ENCODE peak calls at places on chromosome 21, in six cellular contexts. One of them, this sample, is unnamed.

GRCh38 chr21:29829514-29830255 is 110.1 kb downstream of the GRIK1 start:
- DNase-seq in EL: no peak
- DNase-seq in NCI-H2081: no peak
- DNase-seq in GM04503: no peak
- DNase-seq in HT1080: peak
- DNase-seq in osteocyte: no peak
- DNase-seq in this sample: peak

GRCh38 chr21:34974162-34974981 is 74.7 kb downstream of the RUNX1 start:
- DNase-seq in EL: no peak
- DNase-seq in NCI-H2081: no peak
- DNase-seq in GM04503: no peak
- DNase-seq in HT1080: no peak
- DNase-seq in osteocyte: no peak
- DNase-seq in this sample: peak

GRCh38 chr21:16324630-16325029 is 594.8 kb downstream of the USP25 start:
- DNase-seq in EL: no peak
- DNase-seq in NCI-H2081: no peak
- DNase-seq in GM04503: no peak
- DNase-seq in HT1080: no peak
- DNase-seq in osteocyte: no peak
- DNase-seq in this sample: no peak

GRCh38 chr21:42537106-42537742 is 23.6 kb downstream of the SLC37A1 start:
- DNase-seq in EL: no peak
- DNase-seq in NCI-H2081: no peak
- DNase-seq in GM04503: no peak
- DNase-seq in HT1080: no peak
- DNase-seq in osteocyte: no peak
- DNase-seq in this sample: no peak

GRCh38 chr21:24897883-24898282 is 709.4 kb downstream of the MRPL39 start:
- DNase-seq in EL: no peak
- DNase-seq in NCI-H2081: no peak
- DNase-seq in GM04503: no peak
- DNase-seq in HT1080: no peak
- DNase-seq in osteocyte: no peak
- DNase-seq in this sample: no peak

GRCh38 chr21:15036189-15036588 is 28.6 kb downstream of the NRIP1 start:
- DNase-seq in EL: no peak
- DNase-seq in NCI-H2081: no peak
- DNase-seq in GM04503: no peak
- DNase-seq in HT1080: no peak
- DNase-seq in osteocyte: no peak
- DNase-seq in this sample: no peak

GRCh38 chr21:42834730-42835191 is 44.6 kb downstream of the WDR4 start:
- DNase-seq in EL: no peak
- DNase-seq in NCI-H2081: no peak
- DNase-seq in GM04503: no peak
- DNase-seq in HT1080: no peak
- DNase-seq in osteocyte: peak
- DNase-seq in this sample: no peak

GRCh38 chr21:37356710-37357109 is 9.9 kb upstream of the DYRK1A start:
- DNase-seq in EL: no peak
- DNase-seq in NCI-H2081: no peak
- DNase-seq in GM04503: no peak
- DNase-seq in HT1080: no peak
- DNase-seq in osteocyte: no peak
- DNase-seq in this sample: no peak

GRCh38 chr21:45976666-45977335 is 4.8 kb upstream of the COL6A1 start:
- DNase-seq in EL: no peak
- DNase-seq in NCI-H2081: no peak
- DNase-seq in GM04503: no peak
- DNase-seq in HT1080: no peak
- DNase-seq in osteocyte: no peak
- DNase-seq in this sample: no peak

GRCh38 chr21:43982489-43983078 is 29.5 kb upstream of the TRAPPC10 start:
- DNase-seq in EL: no peak
- DNase-seq in NCI-H2081: no peak
- DNase-seq in GM04503: no peak
- DNase-seq in HT1080: no peak
- DNase-seq in osteocyte: no peak
- DNase-seq in this sample: no peak

GRCh38 chr21:33109574-33110339 is 39.8 kb downstream of the OLIG1 start:
- DNase-seq in EL: no peak
- DNase-seq in NCI-H2081: no peak
- DNase-seq in GM04503: no peak
- DNase-seq in HT1080: no peak
- DNase-seq in osteocyte: no peak
- DNase-seq in this sample: no peak

GRCh38 chr21:44375281-44375651 is 21.8 kb downstream of the TRPM2 start:
- DNase-seq in EL: no peak
- DNase-seq in NCI-H2081: no peak
- DNase-seq in GM04503: no peak
- DNase-seq in HT1080: no peak
- DNase-seq in osteocyte: no peak
- DNase-seq in this sample: no peak

GRCh38 chr21:44862869-44863685 is 10.4 kb downstream of the PTTG1IP start:
- DNase-seq in EL: no peak
- DNase-seq in NCI-H2081: no peak
- DNase-seq in GM04503: no peak
- DNase-seq in HT1080: no peak
- DNase-seq in osteocyte: no peak
- DNase-seq in this sample: no peak

GRCh38 chr21:42056468-42056867 is 14.6 kb upstream of the UMODL1 start:
- DNase-seq in EL: no peak
- DNase-seq in NCI-H2081: no peak
- DNase-seq in GM04503: no peak
- DNase-seq in HT1080: no peak
- DNase-seq in osteocyte: no peak
- DNase-seq in this sample: no peak

GRCh38 chr21:39348040-39348354 is 891 bp downstream of the HMGN1 start:
- DNase-seq in EL: no peak
- DNase-seq in NCI-H2081: no peak
- DNase-seq in GM04503: no peak
- DNase-seq in HT1080: no peak
- DNase-seq in osteocyte: no peak
- DNase-seq in this sample: peak

GRCh38 chr21:39000496-39000895 is 182.8 kb downstream of the PSMG1 start:
- DNase-seq in EL: no peak
- DNase-seq in NCI-H2081: no peak
- DNase-seq in GM04503: no peak
- DNase-seq in HT1080: peak
- DNase-seq in osteocyte: no peak
- DNase-seq in this sample: no peak

GRCh38 chr21:46095106-46095719 is 2.7 kb upstream of the COL6A2 start:
- DNase-seq in EL: no peak
- DNase-seq in NCI-H2081: no peak
- DNase-seq in GM04503: no peak
- DNase-seq in HT1080: no peak
- DNase-seq in osteocyte: peak
- DNase-seq in this sample: no peak

GRCh38 chr21:16046625-16047340 is 317.0 kb downstream of the USP25 start:
- DNase-seq in EL: peak
- DNase-seq in NCI-H2081: no peak
- DNase-seq in GM04503: no peak
- DNase-seq in HT1080: peak
- DNase-seq in osteocyte: no peak
- DNase-seq in this sample: peak

GRCh38 chr21:25708467-25709065 is 26.1 kb downstream of the ATP5PF start:
- DNase-seq in EL: peak
- DNase-seq in NCI-H2081: peak
- DNase-seq in GM04503: no peak
- DNase-seq in HT1080: no peak
- DNase-seq in osteocyte: no peak
- DNase-seq in this sample: peak

GRCh38 chr21:44378646-44379581 is 25.5 kb downstream of the TRPM2 start:
- DNase-seq in EL: no peak
- DNase-seq in NCI-H2081: no peak
- DNase-seq in GM04503: no peak
- DNase-seq in HT1080: no peak
- DNase-seq in osteocyte: no peak
- DNase-seq in this sample: no peak

GRCh38 chr21:45939521-45940045 is 42.0 kb upstream of the COL6A1 start:
- DNase-seq in EL: no peak
- DNase-seq in NCI-H2081: no peak
- DNase-seq in GM04503: no peak
- DNase-seq in HT1080: no peak
- DNase-seq in osteocyte: no peak
- DNase-seq in this sample: no peak

GRCh38 chr21:36721817-36722216 is 22.9 kb downstream of the SIM2 start:
- DNase-seq in EL: no peak
- DNase-seq in NCI-H2081: no peak
- DNase-seq in GM04503: no peak
- DNase-seq in HT1080: no peak
- DNase-seq in osteocyte: no peak
- DNase-seq in this sample: no peak

GRCh38 chr21:45226540-45227326 is 61.0 kb downstream of the POFUT2 start:
- DNase-seq in EL: peak
- DNase-seq in NCI-H2081: no peak
- DNase-seq in GM04503: no peak
- DNase-seq in HT1080: peak
- DNase-seq in osteocyte: no peak
- DNase-seq in this sample: peak

GRCh38 chr21:29233611-29234540 is 64.8 kb upstream of the BACH1 start:
- DNase-seq in EL: no peak
- DNase-seq in NCI-H2081: no peak
- DNase-seq in GM04503: no peak
- DNase-seq in HT1080: no peak
- DNase-seq in osteocyte: no peak
- DNase-seq in this sample: no peak

GRCh38 chr21:25687787-25688186 is 46.9 kb downstream of the ATP5PF start:
- DNase-seq in EL: no peak
- DNase-seq in NCI-H2081: no peak
- DNase-seq in GM04503: no peak
- DNase-seq in HT1080: no peak
- DNase-seq in osteocyte: no peak
- DNase-seq in this sample: no peak

GRCh38 chr21:46498335-46499050 is 39.8 kb downstream of the DIP2A start:
- DNase-seq in EL: peak
- DNase-seq in NCI-H2081: no peak
- DNase-seq in GM04503: no peak
- DNase-seq in HT1080: peak
- DNase-seq in osteocyte: no peak
- DNase-seq in this sample: peak

GRCh38 chr21:14584357-14585095 is 38.4 kb upstream of the SAMSN1 start:
- DNase-seq in EL: no peak
- DNase-seq in NCI-H2081: no peak
- DNase-seq in GM04503: no peak
- DNase-seq in HT1080: no peak
- DNase-seq in osteocyte: no peak
- DNase-seq in this sample: no peak

GRCh38 chr21:32520885-32521735 is 64.2 kb downstream of the TCP10L start:
- DNase-seq in EL: peak
- DNase-seq in NCI-H2081: no peak
- DNase-seq in GM04503: peak
- DNase-seq in HT1080: peak
- DNase-seq in osteocyte: no peak
- DNase-seq in this sample: peak

GRCh38 chr21:36099000-36099399 is 29.2 kb downstream of the CBR1 start:
- DNase-seq in EL: no peak
- DNase-seq in NCI-H2081: no peak
- DNase-seq in GM04503: no peak
- DNase-seq in HT1080: no peak
- DNase-seq in osteocyte: no peak
- DNase-seq in this sample: no peak

GRCh38 chr21:15135867-15136629 is 71.2 kb upstream of the NRIP1 start:
- DNase-seq in EL: no peak
- DNase-seq in NCI-H2081: no peak
- DNase-seq in GM04503: no peak
- DNase-seq in HT1080: no peak
- DNase-seq in osteocyte: no peak
- DNase-seq in this sample: no peak

GRCh38 chr21:23223882-23224281 is 2225.7 kb downstream of the NCAM2 start:
- DNase-seq in EL: no peak
- DNase-seq in NCI-H2081: peak
- DNase-seq in GM04503: no peak
- DNase-seq in HT1080: no peak
- DNase-seq in osteocyte: no peak
- DNase-seq in this sample: no peak

This sample was measured in HCEC 1CT.